ENCODE peak calls at places on chromosome 22, in seven cellular contexts. Z, I, H, C, A, B and K are unnamed samples.

GRCh38 chr22:20571531-20572007 is 64.2 kb downstream of the MED15 start:
- DNase-seq in Z (peak; percentile 54), I (peak; percentile 43), H (no peak), C (no peak), A (no peak), B (no peak), K (peak; percentile 57)

GRCh38 chr22:48492371-48493320 is 1335.0 kb downstream of the BRD1 start:
- DNase-seq in Z (peak; percentile 78), I (peak; percentile 80), H (peak; percentile 88), C (peak; percentile 57), A (peak; percentile 90), B (peak; percentile 54), K (no peak)

GRCh38 chr22:33051960-33052839 is 6.0 kb downstream of the SYN3 start:
- DNase-seq in Z (no peak), I (no peak), H (no peak), C (no peak), A (peak; percentile 34), B (no peak), K (no peak)

GRCh38 chr22:19821523-19822300 is 33.0 kb downstream of the GNB1L start:
- DNase-seq in Z (no peak), I (no peak), H (peak; percentile 3), C (no peak), A (peak; percentile 5), B (no peak), K (no peak)

GRCh38 chr22:23077627-23078461 is 7.5 kb downstream of the GNAZ start:
- DNase-seq in Z (no peak), I (no peak), H (no peak), C (no peak), A (no peak), B (no peak), K (no peak)

GRCh38 chr22:46545041-46545796 is 7.8 kb upstream of the CELSR1 start:
- DNase-seq in Z (no peak), I (no peak), H (no peak), C (no peak), A (no peak), B (no peak), K (no peak)

GRCh38 chr22:33579448-33580093 is 340.7 kb downstream of the LARGE1 start:
- DNase-seq in Z (peak; percentile 53), I (peak; percentile 75), H (peak; percentile 71), C (peak; percentile 49), A (peak; percentile 43), B (peak; percentile 34), K (peak; percentile 2)

GRCh38 chr22:44496844-44497217 is 1.2 kb downstream of the RTL6 start:
- DNase-seq in Z (no peak), I (no peak), H (no peak), C (no peak), A (no peak), B (no peak), K (no peak)

GRCh38 chr22:22080270-22080669 is 97.7 kb upstream of the TOP3B start:
- DNase-seq in Z (no peak), I (no peak), H (no peak), C (no peak), A (no peak), B (no peak), K (no peak)

GRCh38 chr22:43883719-43884415 is 7.9 kb downstream of the PNPLA5 start:
- DNase-seq in Z (no peak), I (no peak), H (no peak), C (peak; percentile 34), A (no peak), B (no peak), K (no peak)

DNA sequence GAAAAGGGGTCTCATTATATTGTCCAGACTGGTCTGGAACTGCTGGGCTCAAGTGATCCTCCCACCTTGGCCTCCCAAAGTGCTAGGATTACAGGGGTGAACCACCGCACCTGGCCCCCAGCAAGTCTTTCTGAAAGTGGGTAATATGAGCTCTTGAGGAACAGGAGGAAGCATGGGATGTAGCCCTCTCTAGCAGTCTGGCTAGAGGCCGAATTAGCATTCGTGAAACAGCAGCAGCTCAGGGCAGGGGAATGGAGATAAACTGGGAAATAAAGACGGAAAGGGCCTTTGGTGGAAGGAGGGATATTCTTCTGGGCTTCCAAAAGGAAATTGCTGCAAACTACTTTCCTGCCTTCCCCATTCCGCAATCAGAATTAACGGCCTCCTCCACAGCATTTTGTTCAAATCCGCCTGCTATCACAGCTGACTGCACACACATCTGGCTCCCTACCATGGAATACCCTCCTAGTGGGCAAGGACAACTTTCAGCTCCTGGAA is 44.3 kb downstream of the MICAL3 start:
- DNase-seq in Z (peak; percentile 42), I (no peak), H (no peak), C (no peak), A (no peak), B (no peak), K (no peak)
- H3K4me3 ChIP-seq in Z (no peak overlapping the region), I (no peak overlapping the region), H (no peak overlapping the region), C (no peak overlapping the region), A (no peak overlapping the region), B (no peak overlapping the region), K (peak overlapping the region; percentile 13)

DNA sequence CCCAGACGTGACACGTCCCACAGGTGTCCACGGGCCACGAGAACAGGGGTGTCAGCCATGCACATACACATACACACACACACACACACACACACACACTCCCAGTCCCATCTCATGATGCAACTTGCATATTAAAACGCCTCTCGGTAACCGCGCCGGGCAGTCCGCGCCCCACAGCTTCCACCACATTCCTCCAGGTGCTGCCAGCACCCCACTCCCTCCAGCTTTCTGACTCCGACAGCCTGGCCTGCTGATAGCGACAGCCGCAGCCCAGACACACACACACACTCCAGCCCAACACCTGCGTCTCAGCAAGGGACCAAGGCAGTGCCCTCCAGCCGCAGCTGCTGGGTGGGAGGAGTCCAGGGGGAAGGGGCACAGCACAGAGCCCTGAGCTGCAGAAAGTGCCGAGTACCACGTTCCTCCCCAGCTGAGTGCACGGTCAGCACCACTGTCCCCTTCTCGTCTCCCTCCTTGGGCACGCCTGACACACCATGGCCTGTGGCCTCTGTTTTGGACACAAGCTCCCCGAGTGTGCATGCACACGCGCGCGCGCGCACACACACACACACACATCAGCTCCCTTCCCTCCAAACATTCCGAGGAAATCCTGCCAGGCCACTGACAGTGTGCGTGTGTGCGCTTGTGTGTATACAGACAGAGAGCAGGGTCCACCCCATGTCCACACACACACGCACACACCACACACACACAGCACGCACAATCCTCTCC is 1.3 kb downstream of the ELFN2 start:
- DNase-seq in Z (no peak), I (no peak), H (peak; percentile 60), C (no peak), A (no peak), B (no peak), K (no peak)
- H3K4me3 ChIP-seq in Z (no peak overlapping the region), I (no peak overlapping the region), H (no peak overlapping the region), C (no peak overlapping the region), A (peak overlapping the region; percentile 26), B (no peak overlapping the region), K (no peak overlapping the region)

GRCh38 chr22:38402204-38402603 is 52.8 kb downstream of the KCNJ4 start:
- DNase-seq in Z (no peak), I (no peak), H (no peak), C (no peak), A (no peak), B (no peak), K (no peak)

GRCh38 chr22:38404419-38404818 is 50.6 kb downstream of the KCNJ4 start:
- DNase-seq in Z (no peak), I (no peak), H (no peak), C (no peak), A (no peak), B (no peak), K (no peak)

GRCh38 chr22:38406617-38407016 is 48.4 kb downstream of the KCNJ4 start:
- DNase-seq in Z (peak; percentile 50), I (no peak), H (no peak), C (no peak), A (no peak), B (no peak), K (no peak)

GRCh38 chr22:38401336-38402084 is 53.5 kb downstream of the KCNJ4 start:
- DNase-seq in Z (no peak), I (no peak), H (no peak), C (no peak), A (no peak), B (no peak), K (no peak)

DNA sequence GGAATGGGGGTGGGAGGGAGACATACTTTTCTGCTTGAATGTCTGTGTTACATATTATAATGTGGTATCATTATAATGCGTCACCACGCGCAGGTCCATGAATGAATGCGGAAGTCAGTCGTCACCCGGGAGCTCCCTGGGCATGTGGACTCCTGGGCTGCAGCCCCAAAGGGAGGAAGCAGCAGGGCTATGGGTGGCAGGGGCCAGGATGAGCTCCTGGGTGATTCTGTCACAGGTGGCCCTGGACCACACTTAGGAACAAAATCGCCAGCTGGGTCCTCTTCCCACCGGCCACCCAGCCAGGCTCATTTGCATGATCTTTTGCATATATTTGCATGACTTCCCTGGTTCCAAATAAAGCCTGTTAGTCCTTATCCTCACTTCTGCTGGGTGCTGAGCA is 51.2 kb downstream of the KCNJ4 start:
- DNase-seq in Z (no peak), I (no peak), H (no peak), C (no peak), A (peak; percentile 47), B (no peak), K (no peak)
- H3K4me3 ChIP-seq in Z (no peak overlapping the region), I (no peak overlapping the region), H (no peak overlapping the region), C (no peak overlapping the region), A (no peak overlapping the region), B (no peak overlapping the region), K (no peak overlapping the region)

DNA sequence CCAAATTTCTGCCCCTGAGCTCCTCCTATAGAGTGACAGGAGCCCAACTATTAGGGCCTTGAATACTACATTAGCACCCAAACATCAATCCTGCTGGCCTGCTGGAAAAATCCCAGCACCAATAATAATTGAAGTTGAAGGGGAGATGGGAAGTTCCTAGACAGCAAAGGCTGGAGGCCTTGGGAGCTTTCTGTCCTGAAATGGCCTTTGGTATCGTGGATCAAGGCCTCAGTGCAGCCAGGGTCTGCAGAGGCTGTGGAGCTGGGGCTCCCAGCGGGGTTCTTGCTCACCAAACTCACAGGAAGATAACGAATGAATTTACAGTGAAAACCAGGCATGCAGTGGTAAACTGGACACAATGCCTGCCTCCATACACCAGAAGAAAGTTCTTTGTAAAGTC is 9.2 kb upstream of the MICALL1 start:
- DNase-seq in Z (no peak), I (no peak), H (no peak), C (no peak), A (no peak), B (no peak), K (no peak)
- H3K4me3 ChIP-seq in Z (no peak overlapping the region), I (no peak overlapping the region), H (no peak overlapping the region), C (no peak overlapping the region), A (no peak overlapping the region), B (no peak overlapping the region), K (no peak overlapping the region)

GRCh38 chr22:40289991-40290459 is 56.3 kb upstream of the ADSL start:
- DNase-seq in Z (no peak), I (no peak), H (no peak), C (no peak), A (no peak), B (no peak), K (peak; percentile 69)
- H3K4me3 ChIP-seq in Z (no peak overlapping the region), I (no peak overlapping the region), H (no peak overlapping the region), C (no peak overlapping the region), A (no peak overlapping the region), B (no peak overlapping the region), K (no peak overlapping the region)